ENCODE peak calls at places on chromosomes 12 and 14, in five cellular contexts. P is H1; T is PC-9; S is gastrocnemius medialis; V is CD8-positive, alpha-beta T cell. H is an unnamed sample.

GRCh38 chr12:12133259-12133658 is 62.5 kb downstream of the BCL2L14 start:
- DNase-seq in P (no peak), T (no peak), S (no peak), V (no peak), H (no peak)

GRCh38 chr14:42353315-42353714 is 746.6 kb downstream of the LRFN5 start:
- DNase-seq in P (no peak), T (no peak), S (no peak), V (no peak), H (no peak)

GRCh38 chr12:112419269-112420133 is 754 bp downstream of the PTPN11 start:
- DNase-seq in P (no peak), T (peak), S (peak), V (no peak), H (no peak)

GRCh38 chr14:54622189-54622958 is 55.4 kb downstream of the SAMD4A start:
- DNase-seq in P (no peak), T (no peak), S (no peak), V (no peak), H (no peak)

GRCh38 chr12:132557291-132557968 is 53.0 kb downstream of the LRCOL1 start:
- DNase-seq in P (no peak), T (no peak), S (no peak), V (no peak), H (no peak)

GRCh38 chr14:53331247-53331646 is 178.1 kb upstream of the DDHD1 start:
- DNase-seq in P (no peak), T (no peak), S (no peak), V (no peak), H (no peak)

GRCh38 chr12:113537751-113538087 is 66.0 kb upstream of the LHX5 start:
- DNase-seq in P (no peak), T (no peak), S (no peak), V (no peak), H (no peak)

GRCh38 chr12:10672231-10672868 is 1.5 kb downstream of the STYK1 start:
- DNase-seq in P (no peak), T (peak), S (no peak), V (peak), H (no peak)

GRCh38 chr12:107310621-107311020 is 217.3 kb upstream of the CRY1 start:
- DNase-seq in P (no peak), T (no peak), S (no peak), V (no peak), H (no peak)

GRCh38 chr12:7583471-7583870 is 79.9 kb upstream of the CD163 start:
- DNase-seq in P (no peak), T (no peak), S (no peak), V (no peak), H (no peak)

GRCh38 chr12:76637807-76638206 is 78.2 kb upstream of the OSBPL8 start:
- DNase-seq in P (no peak), T (peak), S (no peak), V (no peak), H (no peak)

GRCh38 chr14:104685216-104685997 is 4.0 kb upstream of the INF2 start:
- DNase-seq in P (peak), T (no peak), S (no peak), V (no peak), H (no peak)

GRCh38 chr12:41289461-41289860 is 101.3 kb downstream of the PDZRN4 start:
- DNase-seq in P (no peak), T (no peak), S (no peak), V (no peak), H (no peak)

GRCh38 chr12:66240106-66240820 is 51.2 kb downstream of the IRAK3 start:
- DNase-seq in P (no peak), T (no peak), S (no peak), V (no peak), H (no peak)

GRCh38 chr12:121288158-121288848 is 8.2 kb downstream of the CAMKK2 start:
- DNase-seq in P (no peak), T (no peak), S (no peak), V (no peak), H (peak)

GRCh38 chr12:130796985-130797686 is 41.9 kb downstream of the STX2 start:
- DNase-seq in P (no peak), T (no peak), S (no peak), V (no peak), H (no peak)

DNA sequence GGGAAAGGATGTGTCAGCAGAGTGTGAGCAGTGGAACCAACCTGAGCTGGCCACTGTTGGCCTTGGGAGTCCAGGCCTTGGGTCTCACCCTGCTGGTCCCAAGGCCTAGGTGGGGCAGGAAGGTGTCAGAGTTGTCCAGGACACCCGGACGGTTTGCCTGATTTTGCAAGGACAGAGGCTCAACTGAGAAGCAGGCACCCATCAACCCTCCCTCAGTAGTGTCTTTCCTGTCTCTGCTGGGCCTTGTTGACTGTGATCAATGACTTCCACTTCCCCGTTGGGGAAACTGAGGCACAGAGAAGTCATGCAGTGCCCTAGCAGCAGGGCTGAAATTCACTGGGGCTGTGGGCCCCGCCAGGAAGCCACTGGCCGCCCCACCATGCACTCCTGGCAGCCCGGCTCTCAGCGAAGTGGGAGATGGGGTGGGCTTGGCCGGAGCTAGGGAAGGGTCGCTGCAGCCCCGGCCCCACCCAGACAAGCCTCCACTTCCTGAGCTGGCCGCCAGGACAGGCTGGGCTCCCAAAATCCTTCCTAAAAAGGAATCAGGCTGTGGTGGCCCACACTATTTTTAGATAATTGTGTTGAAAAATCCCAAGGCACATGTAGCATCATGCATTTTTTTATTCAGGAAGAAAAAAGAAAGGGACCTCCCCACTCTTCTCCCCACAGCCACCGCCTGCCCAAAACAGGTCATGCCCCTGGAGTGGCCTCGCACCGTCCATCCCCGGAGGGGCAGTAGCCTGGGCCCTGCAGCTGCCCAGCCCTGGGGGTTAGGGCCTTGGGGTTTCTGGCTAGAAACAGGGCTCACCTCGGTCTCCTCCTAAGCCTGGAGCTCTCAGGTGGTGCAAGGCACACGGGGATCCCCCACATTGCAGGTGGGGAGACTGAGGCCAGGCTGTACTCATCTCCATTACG is 127.4 kb downstream of the CALM1 start:
- DNase-seq in P (no peak), T (no peak), S (no peak), V (no peak), H (no peak)
- H3K27ac ChIP-seq in P (no peak), T (no peak), S (peak), V (no peak), H (peak)

DNA sequence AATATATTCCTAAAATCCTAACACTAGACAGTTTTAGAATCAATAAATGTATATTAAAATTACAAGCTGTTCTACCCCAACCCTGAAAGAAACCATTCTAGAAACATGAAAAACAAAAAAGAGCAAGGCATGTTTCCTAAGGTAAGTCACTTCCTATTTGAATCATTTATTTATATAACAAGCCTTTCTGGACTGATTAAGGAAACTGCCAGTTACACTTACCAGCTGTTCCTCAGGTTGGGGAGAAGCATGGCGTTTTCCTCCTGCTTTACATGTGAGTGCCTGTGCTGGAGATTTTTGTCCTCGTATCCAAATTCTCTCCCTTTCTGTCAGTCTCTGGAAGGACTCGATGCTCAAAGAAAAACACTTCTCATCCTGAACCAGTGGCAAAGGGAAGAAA is 183.3 kb downstream of the EFCAB11 start:
- DNase-seq in P (no peak), T (no peak), S (no peak), V (no peak), H (no peak)
- H3K27ac ChIP-seq in P (no peak), T (no peak), S (no peak), V (no peak), H (no peak)

GRCh38 chr12:52130695-52131094 is 51.2 kb downstream of the SMIM41 start:
- DNase-seq in P (no peak), T (no peak), S (peak), V (no peak), H (no peak)

GRCh38 chr12:52126050-52126604 is 46.6 kb downstream of the SMIM41 start:
- DNase-seq in P (no peak), T (no peak), S (no peak), V (no peak), H (peak)

GRCh38 chr12:52125499-52125900 is 46.0 kb downstream of the SMIM41 start:
- DNase-seq in P (no peak), T (no peak), S (no peak), V (peak), H (no peak)

GRCh38 chr12:52127683-52128450 is 48.4 kb downstream of the SMIM41 start:
- DNase-seq in P (no peak), T (no peak), S (no peak), V (no peak), H (no peak)

GRCh38 chr12:52126605-52127578 is 47.4 kb downstream of the SMIM41 start:
- DNase-seq in P (no peak), T (no peak), S (peak), V (no peak), H (no peak)
- H3K27ac ChIP-seq in P (peak), T (no peak), S (peak), V (no peak), H (peak)

DNA sequence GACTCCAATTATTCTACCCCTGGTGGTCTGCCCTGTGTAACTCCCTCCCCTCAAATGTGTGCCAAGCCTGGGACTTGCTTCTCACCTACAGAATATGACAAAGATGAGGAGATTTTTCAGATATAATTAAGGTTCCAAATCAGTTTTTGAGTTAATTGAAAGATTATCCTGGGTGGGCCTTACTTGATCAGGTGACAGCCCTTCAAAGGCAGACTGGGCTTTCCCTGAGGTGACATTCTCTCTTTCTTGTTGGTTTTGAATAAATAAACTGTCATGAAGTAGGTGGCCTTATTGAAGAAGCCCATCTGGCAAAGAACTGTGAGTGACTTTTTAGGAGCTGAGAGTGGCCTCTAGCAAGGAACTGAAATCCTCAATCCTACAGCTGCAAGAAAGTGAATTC is 106.0 kb downstream of the BRMS1L start:
- DNase-seq in P (no peak), T (no peak), S (no peak), V (no peak), H (no peak)
- H3K27ac ChIP-seq in P (no peak), T (no peak), S (no peak), V (peak), H (no peak)